ENCODE peak calls at places on chromosomes 13 and 19, in ten cellular contexts. I, U, M, W, F, H, J, G, K and C are unnamed samples.

GRCh38 chr19:17490411-17490810 is 20.1 kb downstream of the SLC27A1 start:
- DNase-seq in G (no peak), I (peak), M (no peak), F (no peak), W (no peak), U (no peak), H (no peak), J (peak), K (no peak), C (no peak)

GRCh38 chr19:5321851-5322681 is 18.5 kb downstream of the PTPRS start:
- DNase-seq in F (peak), G (no peak), W (no peak), H (no peak), J (peak), U (peak), I (no peak), K (no peak), M (no peak), C (no peak)

GRCh38 chr19:38265213-38265861 is 964 bp downstream of the SPINT2 start:
- DNase-seq in F (no peak), H (no peak), G (no peak), K (no peak), I (no peak), W (no peak), J (peak), M (no peak), U (peak), C (peak)

GRCh38 chr13:42466123-42466522 is 107.8 kb upstream of the TNFSF11 start:
- DNase-seq in H (no peak), U (no peak), J (peak), W (no peak), I (no peak), K (no peak), M (no peak), F (no peak), G (no peak), C (no peak)

GRCh38 chr13:70253834-70254233 is 145.6 kb upstream of the KLHL1 start:
- DNase-seq in W (no peak), H (no peak), M (no peak), F (no peak), U (no peak), G (no peak), J (no peak), K (no peak), I (no peak), C (peak)

GRCh38 chr13:89982406-89983085 is 1364.9 kb upstream of the MIR17HG start:
- DNase-seq in J (no peak), K (no peak), G (no peak), F (no peak), H (no peak), U (no peak), M (no peak), I (no peak), W (no peak), C (peak)

GRCh38 chr13:114046447-114046846 is 72.6 kb upstream of the C13orf46 start:
- DNase-seq in H (no peak), I (no peak), M (no peak), K (no peak), W (no peak), J (no peak), U (no peak), F (no peak), G (no peak), C (no peak)

GRCh38 chr19:14118165-14119051 is 846 bp upstream of the PRKACA start:
- DNase-seq in K (peak), M (peak), H (no peak), U (peak), I (peak), J (peak), G (peak), W (no peak), F (peak), C (peak)

GRCh38 chr19:29267701-29268100 is 54.8 kb upstream of the UQCRFS1 start:
- DNase-seq in U (no peak), G (no peak), H (no peak), J (no peak), M (no peak), I (no peak), W (no peak), F (no peak), K (no peak), C (no peak)

GRCh38 chr19:405138-405965 is 3.6 kb downstream of the C2CD4C start:
- DNase-seq in G (no peak), W (no peak), I (no peak), H (no peak), U (no peak), K (peak), J (no peak), M (no peak), F (no peak), C (no peak)